ENCODE peak calls at places on chromosomes 13 and 19, in eight cellular contexts. J is Peyer's patch, Q is NT2/D1, C is tibial artery, W is fibroblast of lung, N is left ventricle myocardium inferior, P is neural progenitor cell, A is stomach. T is an unnamed sample. For H3K4me1, the result is how much of the 10 kb centered on the place peaks cover.

GRCh38 chr19:16327131-16327450 is 2.5 kb downstream of the KLF2 start:
- DNase-seq in J (no peak), Q (no peak), C (no peak), W (no peak), N (no peak), P (no peak), A (no peak), T (no peak)

GRCh38 chr19:54042989-54043388 is 20.7 kb downstream of the VSTM1 start:
- DNase-seq in J (no peak), Q (no peak), C (no peak), W (no peak), N (no peak), P (no peak), A (no peak), T (no peak)

GRCh38 chr19:30719189-30719990 is 347.2 kb downstream of the ZNF536 start:
- DNase-seq in J (no peak), Q (no peak), C (no peak), W (peak), N (peak), P (peak), A (peak), T (no peak)

GRCh38 chr19:40584007-40584406 is 7.3 kb downstream of the SHKBP1 start:
- DNase-seq in J (no peak), Q (no peak), C (no peak), W (no peak), N (no peak), P (no peak), A (no peak), T (no peak)

GRCh38 chr13:109667754-109668360 is 118.5 kb downstream of the IRS2 start:
- DNase-seq in J (no peak), Q (peak), C (no peak), W (no peak), N (no peak), P (peak), A (no peak), T (no peak)

GRCh38 chr13:96090240-96091101 is 564 bp downstream of the HS6ST3 start:
- DNase-seq in J (no peak), Q (no peak), C (no peak), W (peak), N (peak), P (peak), A (peak), T (no peak)

GRCh38 chr19:16579381-16579780 is 7.2 kb upstream of the SLC35E1 start:
- DNase-seq in J (no peak), Q (no peak), C (no peak), W (no peak), N (no peak), P (no peak), A (no peak), T (no peak)

GRCh38 chr13:106440846-106441245 is 94.6 kb downstream of the EFNB2 start:
- DNase-seq in J (no peak), Q (no peak), C (no peak), W (no peak), N (no peak), P (peak), A (no peak), T (no peak)

GRCh38 chr19:2123682-2124387 is 27.1 kb downstream of the IZUMO4 start:
- DNase-seq in J (no peak), Q (no peak), C (no peak), W (peak), N (no peak), P (peak), A (no peak), T (no peak)

GRCh38 chr19:6099037-6099436 is 11.3 kb downstream of the RFX2 start:
- DNase-seq in J (no peak), Q (no peak), C (no peak), W (no peak), N (no peak), P (no peak), A (no peak), T (no peak)
- H3K4me1 ChIP-seq in J (under half), Q (under half), C (under half), W (under half), N (half or more), P (under half), A (under half), T (under half)

DNA sequence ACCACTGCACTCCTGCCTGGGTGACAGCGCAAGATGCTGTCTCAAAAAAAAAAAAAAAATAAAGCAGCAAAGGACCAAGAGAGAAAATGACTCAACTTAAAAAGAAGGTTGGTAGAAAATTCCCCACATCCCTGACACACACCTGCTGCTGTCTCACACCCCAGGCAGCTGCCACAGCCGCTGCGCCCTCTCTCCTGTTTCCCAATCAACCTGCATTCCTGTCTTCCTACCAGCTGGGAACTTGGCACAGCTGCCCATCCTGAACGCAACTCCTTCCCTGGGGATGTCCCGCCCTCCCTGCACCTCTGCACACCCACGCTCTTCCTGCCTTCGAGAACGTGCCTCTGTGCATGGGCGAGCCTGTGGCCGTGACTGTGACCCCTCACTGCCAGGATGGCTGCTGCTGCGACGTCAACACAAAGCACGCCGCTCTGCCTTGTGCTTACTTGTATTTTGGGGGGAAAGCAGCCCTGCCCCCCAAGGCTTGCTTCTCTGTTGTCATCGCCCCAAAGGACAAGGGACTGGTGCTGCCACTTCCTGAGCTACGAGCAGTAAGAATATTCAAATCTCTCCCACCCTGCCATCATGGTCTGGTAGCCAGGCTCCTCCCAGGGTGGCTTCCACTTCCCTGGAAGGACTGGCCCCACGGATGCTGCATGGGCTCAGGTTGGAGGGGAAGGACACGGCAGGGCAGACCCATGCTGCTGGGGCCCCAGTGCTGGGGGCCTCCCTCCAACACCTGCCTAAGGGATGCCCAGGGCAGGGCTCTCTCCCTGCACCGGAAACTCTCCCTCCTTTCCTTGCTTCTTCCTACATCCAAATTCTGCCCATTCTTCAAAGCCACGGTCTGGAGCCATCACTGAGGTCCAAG is 20.7 kb downstream of the SH3GL1 start:
- DNase-seq in J (peak), Q (no peak), C (no peak), W (peak), N (no peak), P (no peak), A (peak), T (no peak)
- H3K4me1 ChIP-seq in J (under half), Q (under half), C (under half), W (under half), N (half or more), P (under half), A (half or more), T (half or more)

DNA sequence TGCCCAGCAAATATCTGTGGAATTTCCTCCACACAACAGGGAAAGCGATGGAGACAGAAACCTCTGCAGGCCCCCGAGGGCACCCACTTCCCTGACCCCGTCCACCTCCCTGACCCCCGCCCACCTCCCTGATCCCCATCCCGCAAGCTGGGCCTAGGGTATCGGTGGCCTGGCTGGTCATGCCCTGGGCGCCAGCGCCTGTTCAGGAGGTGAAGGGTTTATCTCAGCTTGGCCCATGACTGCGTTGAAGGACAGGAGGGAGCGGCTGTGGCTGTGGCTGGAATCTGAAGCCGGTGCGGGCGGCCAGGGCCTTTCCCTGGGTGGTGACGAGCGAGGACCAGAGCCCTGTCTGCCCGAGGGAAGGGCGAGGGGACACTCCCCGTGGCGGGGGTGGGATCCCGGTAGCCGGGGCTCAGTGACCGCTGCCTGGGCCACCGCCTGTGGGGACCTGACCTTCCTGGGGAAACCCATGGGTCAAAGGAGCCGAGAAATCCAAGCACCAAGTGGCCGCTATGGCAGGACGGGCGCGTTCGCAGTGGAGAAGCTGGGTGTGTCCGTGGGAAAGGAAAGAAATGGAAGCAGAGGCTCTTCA is 20.7 kb downstream of the GAS6 start:
- DNase-seq in J (no peak), Q (no peak), C (no peak), W (no peak), N (peak), P (no peak), A (no peak), T (no peak)
- H3K4me1 ChIP-seq in J (under half), Q (under half), C (under half), W (under half), N (half or more), P (under half), A (under half), T (half or more)

GRCh38 chr13:33742321-33742720 is 75.6 kb upstream of the RFC3 start:
- DNase-seq in J (no peak), Q (no peak), C (no peak), W (no peak), N (no peak), P (no peak), A (no peak), T (no peak)
- H3K4me1 ChIP-seq in J (under half), Q (under half), C (under half), W (under half), N (under half), P (under half), A (under half), T (under half)

GRCh38 chr13:99258210-99258860 is at the start of gene GPR18:
- DNase-seq in J (peak), Q (no peak), C (no peak), W (no peak), N (no peak), P (no peak), A (no peak), T (no peak)
- H3K4me1 ChIP-seq in J (under half), Q (under half), C (under half), W (under half), N (under half), P (under half), A (under half), T (under half)

DNA sequence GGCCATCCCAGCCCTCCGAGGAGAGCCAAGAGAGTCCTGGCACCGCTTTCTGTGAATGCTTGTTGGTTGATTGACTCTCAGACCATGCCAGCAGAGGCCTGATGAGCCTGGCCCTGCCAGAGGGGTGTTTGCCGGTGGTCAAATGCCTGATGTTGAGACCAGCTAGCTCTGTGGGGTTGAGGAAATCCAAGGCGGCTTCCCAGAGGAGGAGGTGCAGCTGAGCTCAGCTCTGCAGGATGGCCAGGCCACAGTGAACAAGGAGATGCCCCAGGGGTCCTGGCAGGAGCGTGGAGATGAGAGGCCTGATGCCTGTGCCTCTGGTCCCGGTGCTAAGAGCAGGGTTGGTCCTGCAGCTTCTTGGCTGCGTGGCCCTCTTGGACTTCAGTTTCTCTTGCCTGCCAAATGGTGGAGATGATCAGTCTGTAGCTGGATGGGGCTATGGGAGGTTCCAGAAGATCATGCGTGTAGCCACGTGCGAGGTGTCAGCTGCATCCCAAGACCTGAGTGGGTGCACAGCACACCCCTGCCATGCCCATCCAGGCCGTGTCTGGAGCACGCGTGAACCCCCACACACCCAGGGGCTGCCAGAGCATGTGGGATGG is 16.8 kb downstream of the NFIC start:
- DNase-seq in J (no peak), Q (no peak), C (peak), W (no peak), N (peak), P (no peak), A (no peak), T (no peak)
- H3K4me1 ChIP-seq in J (under half), Q (under half), C (under half), W (under half), N (half or more), P (under half), A (half or more), T (half or more)

GRCh38 chr19:14437578-14438140 is 4.6 kb downstream of the PKN1 start:
- DNase-seq in J (no peak), Q (no peak), C (no peak), W (no peak), N (no peak), P (no peak), A (no peak), T (no peak)
- H3K4me1 ChIP-seq in J (under half), Q (under half), C (under half), W (under half), N (half or more), P (under half), A (under half), T (under half)

GRCh38 chr13:27372896-27373295 is 51.5 kb upstream of the GTF3A start:
- DNase-seq in J (no peak), Q (no peak), C (no peak), W (no peak), N (no peak), P (peak), A (peak), T (no peak)
- H3K4me1 ChIP-seq in J (under half), Q (under half), C (under half), W (under half), N (under half), P (under half), A (under half), T (under half)

T was measured in esophagus squamous epithelium.